ENCODE peak calls at places on chromosomes 6 and 20, in nine cellular contexts. R, O, D, U, K, W, F, J and H are unnamed samples.

GRCh38 chr20:45138451-45139300 is 14.4 kb upstream of the WFDC12 start:
- DNase-seq in R (peak), J (peak), K (peak), W (no peak), U (peak), F (no peak), O (peak), D (peak), H (peak)

GRCh38 chr6:25769983-25770382 is 15.4 kb downstream of the SLC17A4 start:
- DNase-seq in F (no peak), K (peak), J (no peak), W (no peak), D (peak), U (peak), R (no peak), O (no peak), H (peak)

GRCh38 chr20:48294196-48294595 is 508.9 kb upstream of the SULF2 start:
- DNase-seq in K (no peak), W (peak), O (no peak), U (peak), R (no peak), J (no peak), F (no peak), D (peak), H (peak)

GRCh38 chr6:36516559-36516958 is 30.7 kb downstream of the STK38 start:
- DNase-seq in W (no peak), J (no peak), K (no peak), O (no peak), U (no peak), R (no peak), D (no peak), F (no peak), H (no peak)

GRCh38 chr6:16437984-16438383 is 199.6 kb downstream of the GMPR start:
- DNase-seq in J (no peak), K (no peak), R (no peak), O (no peak), D (no peak), F (no peak), W (no peak), U (no peak), H (no peak)

GRCh38 chr6:36128073-36128472 is 2.2 kb upstream of the MAPK13 start:
- DNase-seq in O (no peak), D (no peak), J (no peak), R (no peak), F (no peak), W (no peak), U (no peak), K (no peak), H (no peak)

GRCh38 chr20:45254867-45255266 is 503 bp upstream of the SLPI start:
- DNase-seq in K (peak), J (no peak), R (no peak), F (no peak), O (peak), W (no peak), D (no peak), U (peak), H (no peak)

GRCh38 chr6:161204866-161205557 is 68.8 kb downstream of the AGPAT4 start:
- DNase-seq in K (no peak), U (peak), F (no peak), J (no peak), W (no peak), O (no peak), D (peak), R (no peak), H (no peak)

GRCh38 chr6:39853604-39854003 is 61.4 kb downstream of the DAAM2 start:
- DNase-seq in D (no peak), R (no peak), U (no peak), J (no peak), F (no peak), K (no peak), W (no peak), O (no peak), H (no peak)

GRCh38 chr6:6711832-6712231 is 123.3 kb downstream of the LY86 start:
- DNase-seq in F (no peak), D (no peak), R (no peak), U (no peak), O (peak), K (no peak), W (no peak), J (no peak), H (no peak)

GRCh38 chr20:3011752-3012151 is 31.7 kb upstream of the GNRH2 start:
- DNase-seq in K (no peak), D (no peak), R (no peak), J (no peak), W (no peak), U (no peak), O (no peak), F (no peak), H (no peak)

GRCh38 chr20:12591949-12592470 is 416.8 kb upstream of the SPTLC3 start:
- DNase-seq in W (no peak), O (no peak), R (no peak), K (no peak), J (no peak), D (no peak), U (no peak), F (no peak), H (no peak)

GRCh38 chr20:61695741-61696140 is 369.9 kb downstream of the TAF4 start:
- DNase-seq in U (no peak), D (no peak), R (no peak), W (no peak), F (no peak), K (no peak), J (no peak), O (no peak), H (no peak)

GRCh38 chr6:168581236-168581635 is 140.3 kb downstream of the SMOC2 start:
- DNase-seq in D (no peak), K (no peak), U (no peak), J (no peak), W (no peak), R (no peak), F (no peak), O (no peak), H (no peak)

GRCh38 chr20:17505664-17506517 is 25.3 kb downstream of the BFSP1 start:
- DNase-seq in W (peak), D (peak), K (peak), O (no peak), R (peak), F (no peak), U (peak), J (no peak), H (peak)

GRCh38 chr6:21935561-21936028 is 342.0 kb downstream of the SOX4 start:
- DNase-seq in U (peak), W (peak), J (no peak), O (no peak), F (no peak), R (no peak), K (no peak), D (peak), H (peak)

GRCh38 chr6:44439270-44440045 is 52.0 kb downstream of the CDC5L start:
- DNase-seq in U (peak), W (peak), R (no peak), F (no peak), O (no peak), K (no peak), J (no peak), D (peak), H (peak)